ENCODE peak calls at places on chromosomes 16 and 17, in six cellular contexts. W, S, V, Y, I and B are unnamed samples.

GRCh38 chr17:11986939-11987329 is 10.3 kb downstream of the ZNF18 start:
- DNase-seq in I (no peak), W (no peak), V (peak; percentile 33), S (peak; percentile 49), Y (no peak), B (no peak)

GRCh38 chr17:10156579-10157488 is 41.6 kb downstream of the GAS7 start:
- DNase-seq in V (no peak), S (no peak), Y (no peak), W (no peak), I (peak; percentile 81), B (no peak)

GRCh38 chr17:78995761-78996451 is 13.7 kb downstream of the CANT1 start:
- DNase-seq in I (peak; percentile 80), W (no peak), V (no peak), Y (no peak), S (no peak), B (no peak)

GRCh38 chr16:57145964-57146647 is 39.7 kb downstream of the PSME3IP1 start:
- DNase-seq in W (no peak), S (no peak), I (no peak), V (no peak), Y (no peak), B (no peak)

GRCh38 chr16:50464325-50465290 is 83.6 kb upstream of the NKD1 start:
- DNase-seq in I (peak; percentile 52), Y (no peak), V (no peak), W (no peak), S (no peak), B (no peak)

GRCh38 chr16:53071748-53072301 is 17.0 kb downstream of the CHD9 start:
- DNase-seq in I (peak; percentile 71), Y (no peak), W (no peak), S (no peak), V (no peak), B (no peak)

GRCh38 chr17:19354123-19354522 is 8.4 kb downstream of the B9D1 start:
- DNase-seq in V (peak; percentile 64), W (no peak), Y (no peak), S (no peak), I (no peak), B (no peak)

GRCh38 chr17:80030730-80031410 is 4.8 kb downstream of the TBC1D16 start:
- DNase-seq in I (peak; percentile 89), Y (no peak), W (no peak), V (no peak), S (no peak), B (no peak)

GRCh38 chr17:40320771-40321501 is 12.0 kb downstream of the RARA start:
- DNase-seq in W (peak; percentile 68), Y (no peak), I (peak; percentile 81), V (no peak), S (no peak), B (no peak)

GRCh38 chr17:33962857-33963655 is 292.0 kb upstream of the CCL2 start:
- DNase-seq in I (no peak), W (no peak), Y (no peak), V (no peak), S (no peak), B (no peak)

GRCh38 chr16:66961065-66961744 is at the start of gene CES3:
- DNase-seq in Y (no peak), W (no peak), V (peak; percentile 29), S (peak; percentile 80), I (peak; percentile 84), B (no peak)

GRCh38 chr17:40873801-40874200 is 6.8 kb upstream of the KRT12 start:
- DNase-seq in S (no peak), I (no peak), Y (no peak), W (no peak), V (no peak), B (no peak)

GRCh38 chr17:2828396-2829038 is 32.3 kb downstream of the RAP1GAP2 start:
- DNase-seq in I (peak; percentile 86), W (peak; percentile 75), Y (peak; percentile 38), S (peak; percentile 91), V (peak; percentile 15), B (peak; percentile 88)

GRCh38 chr17:48444531-48445247 is 14.7 kb upstream of the SKAP1 start:
- DNase-seq in V (no peak), W (peak; percentile 26), S (no peak), Y (no peak), I (no peak), B (peak; percentile 63)

GRCh38 chr16:70681382-70682238 is 4.2 kb downstream of the MTSS2 start:
- DNase-seq in I (no peak), V (no peak), Y (peak; percentile 55), S (no peak), W (no peak), B (no peak)

GRCh38 chr17:6279659-6280058 is 155.3 kb downstream of the AIPL1 start:
- DNase-seq in V (no peak), W (no peak), I (no peak), Y (no peak), S (no peak), B (no peak)

GRCh38 chr17:74373838-74374606 is 6.7 kb downstream of the GPR142 start:
- DNase-seq in I (no peak), S (no peak), V (no peak), W (no peak), Y (peak; percentile 35), B (no peak)

GRCh38 chr16:49643429-49644142 is 212.3 kb downstream of the ZNF423 start:
- DNase-seq in Y (no peak), S (no peak), I (no peak), V (no peak), W (no peak), B (no peak)

GRCh38 chr17:63402808-63403207 is 43.3 kb downstream of the CYB561 start:
- DNase-seq in S (no peak), Y (no peak), V (no peak), W (no peak), I (no peak), B (no peak)

GRCh38 chr16:88747588-88748301 is 37.3 kb downstream of the PIEZO1 start:
- DNase-seq in W (no peak), I (no peak), S (peak; percentile 91), V (no peak), Y (no peak), B (no peak)

GRCh38 chr16:29310852-29311314 is 95.6 kb downstream of the NPIPB11 start:
- DNase-seq in V (no peak), W (no peak), S (no peak), Y (no peak), I (no peak), B (no peak)

GRCh38 chr17:8753976-8754440 is 4.3 kb downstream of the SPDYE4 start:
- DNase-seq in V (no peak), Y (no peak), S (peak; percentile 65), W (no peak), I (no peak), B (no peak)

GRCh38 chr16:72921106-72921505 is 126.8 kb downstream of the ZFHX3 start:
- DNase-seq in W (no peak), V (no peak), Y (no peak), S (no peak), I (no peak), B (no peak)

GRCh38 chr17:63486317-63487013 is 9.6 kb downstream of the ACE start:
- DNase-seq in V (no peak), S (no peak), W (no peak), Y (no peak), I (no peak), B (no peak)

GRCh38 chr16:86316967-86317616 is 193.2 kb upstream of the FOXF1 start:
- DNase-seq in W (no peak), S (no peak), I (no peak), Y (no peak), V (no peak), B (no peak)

GRCh38 chr17:79192503-79193500 is 118.2 kb downstream of the ENGASE start:
- DNase-seq in W (no peak), S (peak; percentile 42), Y (no peak), V (no peak), I (no peak), B (no peak)

GRCh38 chr16:49854227-49855203 is 1.4 kb downstream of the ZNF423 start:
- DNase-seq in W (no peak), Y (no peak), V (no peak), I (peak; percentile 71), S (peak; percentile 31), B (no peak)

GRCh38 chr16:2517954-2518605 is 2.1 kb upstream of the AMDHD2 start:
- DNase-seq in W (no peak), S (no peak), Y (no peak), V (no peak), I (no peak), B (no peak)

GRCh38 chr16:84520778-84521770 is 16.6 kb upstream of the MEAK7 start:
- DNase-seq in Y (no peak), V (no peak), W (no peak), S (no peak), I (peak; percentile 72), B (no peak)

GRCh38 chr16:28974007-28974436 is 556 bp upstream of the SPNS1 start:
- DNase-seq in W (no peak), I (peak; percentile 77), Y (peak; percentile 11), S (peak; percentile 75), V (peak; percentile 29), B (no peak)

GRCh38 chr16:23061669-23062068 is 87.6 kb downstream of the USP31 start:
- DNase-seq in V (no peak), I (no peak), S (no peak), Y (no peak), W (no peak), B (no peak)

GRCh38 chr16:77330332-77331043 is 104.3 kb downstream of the ADAMTS18 start:
- DNase-seq in V (no peak), I (no peak), W (no peak), S (no peak), Y (no peak), B (no peak)

GRCh38 chr17:76562734-76563148 is 22.9 kb downstream of the PRCD start:
- DNase-seq in W (no peak), Y (no peak), V (peak; percentile 88), I (no peak), S (no peak), B (no peak)

GRCh38 chr17:77464988-77465357 is 324.2 kb downstream of the SEC14L1 start:
- DNase-seq in W (no peak), S (no peak), I (no peak), V (no peak), Y (no peak), B (no peak)

GRCh38 chr17:73156166-73156840 is 8.5 kb upstream of the SSTR2 start:
- DNase-seq in W (peak; percentile 19), Y (peak; percentile 56), I (peak; percentile 82), S (peak; percentile 88), V (peak; percentile 21), B (peak; percentile 86)

GRCh38 chr17:63405741-63406261 is 40.3 kb downstream of the CYB561 start:
- DNase-seq in Y (no peak), S (peak; percentile 63), V (peak; percentile 80), I (no peak), W (no peak), B (no peak)

GRCh38 chr16:23482778-23483177 is 27.5 kb downstream of the GGA2 start:
- DNase-seq in S (no peak), W (peak; percentile 23), I (no peak), Y (no peak), V (no peak), B (no peak)

GRCh38 chr17:39674702-39675389 is 6.6 kb downstream of the PNMT start:
- DNase-seq in Y (no peak), W (no peak), I (peak; percentile 74), S (no peak), V (no peak), B (no peak)

GRCh38 chr17:35984140-35984539 is 2.4 kb downstream of the CCL14 start:
- DNase-seq in I (no peak), Y (no peak), V (no peak), S (no peak), W (no peak), B (peak; percentile 80)